ENCODE peak calls at places on chromosomes 2 and 18, in six cellular contexts. S, E, D, C, P and G are unnamed samples.

GRCh38 chr2:71277536-71278103 is 50.7 kb upstream of the PAIP2B start:
- DNase-seq in S (peak), E (peak), D (peak), C (no peak), P (peak), G (peak)

GRCh38 chr2:26979761-26980160 is 9.3 kb downstream of the MAPRE3 start:
- DNase-seq in S (no peak), E (no peak), D (no peak), C (no peak), P (no peak), G (no peak)

GRCh38 chr2:8399731-8400130 is 282.1 kb upstream of the ID2 start:
- DNase-seq in S (no peak), E (no peak), D (no peak), C (no peak), P (no peak), G (no peak)

GRCh38 chr2:42951263-42951938 is 159.0 kb upstream of the HAAO start:
- DNase-seq in S (no peak), E (no peak), D (no peak), C (peak), P (no peak), G (no peak)

GRCh38 chr2:165601866-165602636 is 132.6 kb downstream of the CSRNP3 start:
- DNase-seq in S (no peak), E (peak), D (no peak), C (no peak), P (no peak), G (no peak)

GRCh38 chr18:34901299-34901698 is 139.9 kb upstream of the MAPRE2 start:
- DNase-seq in S (no peak), E (no peak), D (no peak), C (no peak), P (no peak), G (no peak)

GRCh38 chr2:235939471-235939870 is 228.7 kb downstream of the GBX2 start:
- DNase-seq in S (no peak), E (peak), D (no peak), C (no peak), P (no peak), G (no peak)

GRCh38 chr2:233638836-233639235 is 2.6 kb downstream of the UGT1A10 start:
- DNase-seq in S (peak), E (no peak), D (no peak), C (no peak), P (no peak), G (no peak)

GRCh38 chr2:174577967-174578589 is 19.5 kb downstream of the WIPF1 start:
- DNase-seq in S (peak), E (peak), D (no peak), C (peak), P (no peak), G (no peak)

GRCh38 chr2:215277942-215278341 is 33.9 kb upstream of the ATIC start:
- DNase-seq in S (peak), E (peak), D (no peak), C (no peak), P (peak), G (no peak)

GRCh38 chr2:167147254-167147941 is 259.1 kb downstream of the XIRP2 start:
- DNase-seq in S (no peak), E (no peak), D (no peak), C (no peak), P (no peak), G (no peak)

GRCh38 chr2:75482398-75482797 is 78.3 kb downstream of the EVA1A start:
- DNase-seq in S (no peak), E (no peak), D (no peak), C (no peak), P (no peak), G (no peak)

GRCh38 chr2:195863564-195863963 is 205.1 kb downstream of the DNAH7 start:
- DNase-seq in S (no peak), E (no peak), D (no peak), C (no peak), P (no peak), G (no peak)

GRCh38 chr2:55268907-55269611 is at the start of gene MTIF2:
- DNase-seq in S (peak), E (peak), D (peak), C (peak), P (peak), G (peak)

GRCh38 chr2:169360984-169361705 is 1.2 kb downstream of the LRP2 start:
- DNase-seq in S (no peak), E (no peak), D (peak), C (no peak), P (no peak), G (no peak)

GRCh38 chr2:218010838-218011616 is 8.2 kb upstream of the TNS1 start:
- DNase-seq in S (no peak), E (no peak), D (no peak), C (no peak), P (no peak), G (no peak)

GRCh38 chr2:219851801-219852481 is 224.5 kb downstream of the SLC4A3 start:
- DNase-seq in S (no peak), E (no peak), D (peak), C (peak), P (no peak), G (no peak)

GRCh38 chr2:15853903-15854302 is 86.4 kb upstream of the MYCN start:
- DNase-seq in S (no peak), E (no peak), D (no peak), C (no peak), P (no peak), G (no peak)
- TF ChIP-seq CTCF in S (no peak), E (no peak), D (no peak), C (no peak), P (no peak), G (no peak)

DNA sequence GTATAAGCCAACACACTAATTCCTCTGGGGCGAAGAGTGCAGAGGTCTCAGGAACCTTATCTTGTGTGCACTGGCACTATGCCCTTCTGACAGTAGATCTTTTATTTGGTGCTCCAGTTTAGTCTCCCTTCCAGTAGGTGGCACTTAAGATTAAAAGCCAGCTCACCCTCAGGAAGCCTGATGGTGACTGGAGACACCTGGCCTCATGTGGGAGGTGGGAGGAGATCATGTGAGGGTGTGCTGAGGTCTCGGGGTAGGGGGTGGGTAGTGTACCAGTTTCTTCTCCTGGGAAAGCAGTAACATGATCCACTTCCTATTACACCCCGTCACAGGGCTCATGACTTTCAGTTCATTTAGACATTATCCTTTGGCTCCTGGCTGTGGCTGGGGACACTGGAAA is 654.9 kb downstream of the ADCYAP1 start:
- DNase-seq in S (no peak), E (no peak), D (no peak), C (no peak), P (no peak), G (no peak)
- TF ChIP-seq CTCF in S (no peak), E (no peak), D (no peak), C (no peak), P (no peak), G (no peak)

DNA sequence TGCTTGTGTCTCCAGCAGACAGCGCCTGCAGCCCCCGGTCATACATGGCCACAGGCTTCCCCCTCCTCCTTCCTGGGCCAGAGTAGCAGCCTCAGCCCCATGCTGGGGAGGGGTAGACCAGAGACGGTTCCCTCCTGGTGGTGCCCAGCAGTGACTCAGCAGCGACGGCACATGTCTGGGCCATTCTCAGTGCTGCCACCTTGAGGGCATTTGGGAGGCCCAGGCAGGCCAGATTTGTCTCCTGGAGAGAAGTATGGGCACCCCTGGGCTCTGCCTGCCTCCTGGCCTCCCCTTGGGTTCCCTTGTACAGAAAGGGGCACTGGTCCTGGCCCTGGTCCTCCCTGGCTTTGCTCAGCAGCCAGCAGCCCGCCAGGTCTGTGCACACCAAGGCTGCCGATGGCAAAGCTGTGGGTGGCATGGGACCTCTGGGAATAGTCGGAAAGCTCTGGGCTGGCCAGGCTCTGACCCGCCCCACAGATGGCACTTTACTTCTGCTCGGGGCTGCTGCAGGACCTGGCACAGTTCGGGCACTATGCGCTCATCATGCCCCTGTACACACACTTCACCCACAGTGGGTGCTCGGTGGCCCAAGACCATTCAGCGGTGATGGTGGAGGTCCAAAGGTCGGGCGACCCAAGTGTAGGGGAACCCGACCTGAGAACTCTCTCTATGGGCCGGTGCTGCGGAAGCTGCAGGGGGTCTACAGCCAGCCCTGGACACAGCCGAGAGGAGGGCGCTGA is 11.4 kb upstream of the ALPI start:
- DNase-seq in S (peak), E (peak), D (peak), C (peak), P (no peak), G (peak)
- TF ChIP-seq CTCF in S (peak), E (peak), D (peak), C (peak), P (peak), G (peak)

GRCh38 chr18:79423211-79424007 is 27.7 kb downstream of the NFATC1 start:
- DNase-seq in S (no peak), E (no peak), D (no peak), C (no peak), P (no peak), G (no peak)

GRCh38 chr18:79422783-79423165 is 27.0 kb downstream of the NFATC1 start:
- DNase-seq in S (no peak), E (no peak), D (no peak), C (no peak), P (no peak), G (no peak)

GRCh38 chr18:79421275-79421857 is 25.6 kb downstream of the NFATC1 start:
- DNase-seq in S (no peak), E (no peak), D (no peak), C (no peak), P (no peak), G (no peak)

GRCh38 chr18:79424008-79424565 is 28.4 kb downstream of the NFATC1 start:
- DNase-seq in S (no peak), E (no peak), D (no peak), C (no peak), P (no peak), G (no peak)

DNA sequence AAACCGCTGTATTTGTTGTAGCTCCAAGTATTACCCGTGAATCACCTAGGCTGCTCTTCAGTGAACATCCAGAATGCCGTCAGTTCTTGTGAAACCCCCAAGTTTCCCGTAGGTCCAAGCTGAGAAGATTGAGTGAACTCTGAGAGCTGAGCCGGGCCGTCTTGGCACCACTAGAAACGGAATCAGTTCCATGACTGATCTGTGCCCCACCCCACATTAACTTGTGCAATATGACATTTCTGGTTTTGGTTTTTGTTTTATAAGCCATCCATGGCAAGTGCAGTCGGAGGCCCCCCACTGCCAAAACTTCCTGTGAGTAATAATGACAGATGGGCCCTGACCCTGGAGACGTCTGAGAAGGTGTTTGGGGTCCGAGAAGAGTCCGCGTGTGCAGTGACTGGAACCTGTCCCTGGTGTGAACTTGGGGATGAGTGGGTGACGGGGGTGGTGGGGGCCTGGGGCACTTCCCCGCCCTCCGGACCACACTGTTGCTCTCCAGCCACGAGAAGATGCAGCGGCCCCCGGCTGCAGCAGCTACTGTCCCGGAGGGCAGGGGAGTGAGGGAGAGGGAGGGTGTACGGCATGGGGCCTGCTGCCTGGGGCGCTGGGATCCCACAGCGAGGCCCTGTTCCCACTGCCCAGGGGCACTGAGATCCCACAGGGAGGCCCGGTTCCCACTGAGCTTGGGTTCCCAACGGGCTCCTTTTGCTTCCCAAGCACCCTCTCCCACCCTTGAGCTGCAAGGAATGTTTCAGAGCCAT is 26.5 kb downstream of the NFATC1 start:
- DNase-seq in S (no peak), E (peak), D (no peak), C (no peak), P (no peak), G (peak)
- TF ChIP-seq CTCF in S (no peak), E (no peak), D (no peak), C (no peak), P (no peak), G (no peak)

DNA sequence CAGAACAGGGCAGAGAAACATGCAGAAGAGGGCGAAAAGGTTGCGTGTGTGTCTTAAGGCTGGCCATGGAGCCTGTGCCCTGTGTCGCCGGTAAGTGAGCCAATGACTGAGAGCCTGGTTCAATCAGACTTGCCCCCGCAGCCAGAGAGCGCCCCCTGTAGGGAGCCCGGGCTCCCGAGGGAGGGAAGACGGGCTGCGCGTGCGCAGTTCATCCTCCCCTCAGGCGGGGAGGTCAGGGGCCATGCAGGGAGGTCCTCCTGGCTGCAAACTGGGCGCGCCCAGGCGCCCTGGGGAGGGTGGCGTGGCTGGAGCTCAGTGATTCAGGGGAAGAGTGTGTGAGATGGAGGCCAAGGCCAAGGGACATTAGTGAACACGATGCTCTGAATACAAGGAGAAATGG is 276.6 kb downstream of the PHLPP1 start:
- DNase-seq in S (peak), E (no peak), D (no peak), C (no peak), P (no peak), G (no peak)
- TF ChIP-seq CTCF in S (peak), E (no peak), D (no peak), C (peak), P (no peak), G (no peak)

DNA sequence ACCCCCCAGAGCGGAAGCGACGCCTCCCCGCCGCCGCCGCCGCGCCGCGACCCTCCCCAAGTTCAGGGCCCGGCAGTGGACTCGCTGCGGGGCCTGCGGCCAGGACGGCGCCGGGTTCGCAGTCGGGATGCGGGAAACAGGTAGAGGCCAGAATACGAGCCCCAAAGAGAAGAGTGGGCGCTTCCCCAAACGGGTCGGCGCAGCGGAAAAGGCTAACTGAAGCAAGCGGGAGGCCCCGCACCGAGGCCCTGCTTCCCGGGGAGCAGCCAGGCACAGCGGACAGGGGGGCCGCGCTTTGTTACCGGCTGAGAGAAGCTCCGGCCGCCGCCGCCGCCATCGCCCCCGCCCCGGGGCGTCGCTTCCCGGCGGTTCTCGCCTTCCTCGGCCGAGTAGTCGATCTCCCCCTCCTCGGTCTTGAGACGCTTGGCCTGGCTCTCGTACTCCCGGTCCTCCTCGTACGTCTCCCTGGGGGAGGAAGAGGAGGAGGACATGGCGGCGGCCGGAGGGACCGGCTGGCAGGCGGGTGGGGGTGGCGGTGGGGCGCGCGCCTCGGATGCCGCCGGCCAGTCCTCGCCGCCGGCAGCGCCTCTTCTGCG is 494 bp downstream of the HNRNPLL start:
- DNase-seq in S (peak), E (no peak), D (peak), C (no peak), P (no peak), G (peak)
- TF ChIP-seq CTCF in S (no peak), E (no peak), D (no peak), C (no peak), P (no peak), G (no peak)

GRCh38 chr2:232439758-232440135 is 16.2 kb upstream of the ALPI start:
- DNase-seq in S (no peak), E (no peak), D (no peak), C (no peak), P (no peak), G (peak)
- TF ChIP-seq CTCF in S (peak), E (no peak), D (peak), C (peak), P (peak), G (peak)

GRCh38 chr18:54949588-54949987 is 9.7 kb downstream of the CCDC68 start:
- DNase-seq in S (no peak), E (no peak), D (no peak), C (no peak), P (no peak), G (no peak)

GRCh38 chr18:54948350-54948837 is 10.9 kb downstream of the CCDC68 start:
- DNase-seq in S (no peak), E (no peak), D (no peak), C (no peak), P (peak), G (no peak)

GRCh38 chr18:54946149-54946581 is 13.1 kb downstream of the CCDC68 start:
- DNase-seq in S (peak), E (peak), D (no peak), C (no peak), P (peak), G (peak)

GRCh38 chr18:54947115-54947514 is 12.1 kb downstream of the CCDC68 start:
- DNase-seq in S (no peak), E (no peak), D (no peak), C (no peak), P (no peak), G (no peak)

GRCh38 chr18:54950221-54950620 is 9.0 kb downstream of the CCDC68 start:
- DNase-seq in S (no peak), E (no peak), D (no peak), C (no peak), P (no peak), G (no peak)
- TF ChIP-seq CTCF in S (no peak), E (no peak), D (no peak), C (no peak), P (peak), G (no peak)

DNA sequence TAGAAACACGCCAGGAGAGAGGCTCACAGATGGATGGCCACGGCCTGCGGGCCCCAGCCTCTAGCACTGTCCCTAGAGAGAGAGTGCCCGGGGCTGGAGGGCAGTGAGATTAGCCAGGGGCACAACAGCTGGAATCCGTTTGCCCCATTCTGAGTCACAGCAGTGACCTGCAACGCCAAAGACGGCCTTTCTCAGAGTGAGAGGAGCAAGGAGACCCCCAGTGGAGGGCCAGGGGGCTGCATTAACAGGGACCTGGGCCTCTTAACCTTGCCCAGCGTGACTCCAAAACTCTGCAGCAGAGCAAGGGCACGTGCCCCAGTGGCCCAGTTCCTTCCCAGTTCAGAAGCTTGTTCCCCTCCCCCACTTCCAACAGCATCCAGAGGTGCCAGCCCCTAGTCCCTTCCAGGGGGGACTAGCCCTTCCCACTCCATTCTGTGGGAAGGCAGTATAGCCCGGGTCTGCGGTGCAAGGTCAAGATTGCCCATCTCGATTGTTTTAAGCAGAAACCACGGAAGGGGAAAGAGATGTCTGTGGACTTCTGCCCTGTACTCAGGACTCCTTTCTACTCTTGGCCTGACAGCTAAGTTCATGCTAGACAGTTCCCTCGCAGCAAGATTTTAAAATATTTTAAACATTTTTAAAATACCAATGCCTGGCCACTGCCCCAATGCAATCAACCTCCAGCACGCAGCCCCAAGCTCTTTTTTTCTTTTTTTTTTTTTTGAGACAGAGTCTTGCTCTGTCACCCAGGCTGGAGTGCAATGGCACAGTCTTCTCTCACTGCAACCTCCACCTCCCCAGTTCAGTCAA is 50.9 kb upstream of the BIN1 start:
- DNase-seq in S (peak), E (no peak), D (peak), C (no peak), P (no peak), G (no peak)
- TF ChIP-seq CTCF in S (no peak), E (peak), D (peak), C (peak), P (no peak), G (peak)

DNA sequence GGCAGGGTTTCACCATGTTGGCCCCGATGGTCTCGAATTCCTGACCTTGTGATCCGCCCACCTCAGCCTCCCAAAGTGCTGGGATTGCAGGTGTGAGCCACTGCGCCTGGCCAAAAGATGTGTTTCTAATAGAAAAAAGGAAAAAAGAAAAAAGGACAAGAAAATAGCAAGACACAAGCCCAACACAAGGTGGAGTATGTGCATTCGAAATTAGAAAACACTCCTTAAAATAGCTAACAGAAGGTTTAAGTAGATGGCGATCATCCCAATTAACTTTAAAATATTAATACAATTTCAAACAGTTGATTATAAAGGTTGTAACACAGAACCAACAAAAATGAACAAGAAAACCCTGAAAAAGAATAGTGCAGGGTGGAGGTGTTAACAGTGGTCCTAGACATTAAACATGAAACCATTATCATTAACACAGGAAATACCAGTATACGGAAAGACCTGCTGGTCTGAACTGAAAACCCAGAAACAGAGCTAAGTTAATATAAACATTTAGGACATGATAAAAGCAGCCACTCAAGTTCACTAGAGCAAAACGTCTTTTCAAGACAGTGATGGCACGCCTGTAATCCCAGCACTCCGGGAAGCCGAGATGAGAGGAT is 57.9 kb downstream of the HDLBP start:
- DNase-seq in S (no peak), E (no peak), D (no peak), C (no peak), P (no peak), G (no peak)
- TF ChIP-seq CTCF in S (peak), E (no peak), D (no peak), C (peak), P (no peak), G (no peak)